ENCODE peak calls at places on chromosome 14, in nine cellular contexts. One of them, this sample, is unnamed.

GRCh38 chr14:91373591-91374245 is 43.9 kb downstream of the CCDC88C start:
- DNase-seq in body of pancreas: no peak
- DNase-seq in upper lobe of left lung: no peak
- DNase-seq in BJ: no peak
- DNase-seq in RWPE1: no peak
- DNase-seq in prostate gland: no peak
- DNase-seq in B cell: no peak
- DNase-seq in pancreas: no peak
- DNase-seq in progenitor cell of endocrine pancreas: no peak
- DNase-seq in this sample: peak

GRCh38 chr14:60970146-60970545 is 10.7 kb downstream of the TRMT5 start:
- DNase-seq in body of pancreas: no peak
- DNase-seq in upper lobe of left lung: no peak
- DNase-seq in BJ: no peak
- DNase-seq in RWPE1: no peak
- DNase-seq in prostate gland: no peak
- DNase-seq in B cell: no peak
- DNase-seq in pancreas: no peak
- DNase-seq in progenitor cell of endocrine pancreas: no peak
- DNase-seq in this sample: no peak

GRCh38 chr14:90654831-90655276 is 161.4 kb downstream of the TTC7B start:
- DNase-seq in body of pancreas: no peak
- DNase-seq in upper lobe of left lung: peak
- DNase-seq in BJ: no peak
- DNase-seq in RWPE1: no peak
- DNase-seq in prostate gland: no peak
- DNase-seq in B cell: no peak
- DNase-seq in pancreas: no peak
- DNase-seq in progenitor cell of endocrine pancreas: no peak
- DNase-seq in this sample: no peak

GRCh38 chr14:63770187-63770807 is 42.4 kb upstream of the SGPP1 start:
- DNase-seq in body of pancreas: peak
- DNase-seq in upper lobe of left lung: no peak
- DNase-seq in BJ: peak
- DNase-seq in RWPE1: peak
- DNase-seq in prostate gland: peak
- DNase-seq in B cell: peak
- DNase-seq in pancreas: no peak
- DNase-seq in progenitor cell of endocrine pancreas: no peak
- DNase-seq in this sample: peak

GRCh38 chr14:84894254-84894653 is 635.7 kb upstream of the FLRT2 start:
- DNase-seq in body of pancreas: no peak
- DNase-seq in upper lobe of left lung: no peak
- DNase-seq in BJ: no peak
- DNase-seq in RWPE1: no peak
- DNase-seq in prostate gland: no peak
- DNase-seq in B cell: no peak
- DNase-seq in pancreas: no peak
- DNase-seq in progenitor cell of endocrine pancreas: no peak
- DNase-seq in this sample: no peak

GRCh38 chr14:21093769-21094681 is 4.4 kb downstream of the ZNF219 start:
- DNase-seq in body of pancreas: no peak
- DNase-seq in upper lobe of left lung: no peak
- DNase-seq in BJ: no peak
- DNase-seq in RWPE1: no peak
- DNase-seq in prostate gland: no peak
- DNase-seq in B cell: no peak
- DNase-seq in pancreas: no peak
- DNase-seq in progenitor cell of endocrine pancreas: no peak
- DNase-seq in this sample: no peak

GRCh38 chr14:103627073-103628025 is 1.7 kb upstream of the KLC1 start:
- DNase-seq in body of pancreas: no peak
- DNase-seq in upper lobe of left lung: no peak
- DNase-seq in BJ: no peak
- DNase-seq in RWPE1: no peak
- DNase-seq in prostate gland: peak
- DNase-seq in B cell: no peak
- DNase-seq in pancreas: no peak
- DNase-seq in progenitor cell of endocrine pancreas: no peak
- DNase-seq in this sample: no peak

GRCh38 chr14:23536494-23536893 is 15.1 kb downstream of the ZFHX2 start:
- DNase-seq in body of pancreas: no peak
- DNase-seq in upper lobe of left lung: no peak
- DNase-seq in BJ: no peak
- DNase-seq in RWPE1: no peak
- DNase-seq in prostate gland: no peak
- DNase-seq in B cell: no peak
- DNase-seq in pancreas: no peak
- DNase-seq in progenitor cell of endocrine pancreas: no peak
- DNase-seq in this sample: no peak

GRCh38 chr14:64074961-64075619 is 219.1 kb downstream of the ESR2 start:
- DNase-seq in body of pancreas: no peak
- DNase-seq in upper lobe of left lung: no peak
- DNase-seq in BJ: peak
- DNase-seq in RWPE1: peak
- DNase-seq in prostate gland: no peak
- DNase-seq in B cell: no peak
- DNase-seq in pancreas: no peak
- DNase-seq in progenitor cell of endocrine pancreas: no peak
- DNase-seq in this sample: no peak

GRCh38 chr14:92462568-92462967 is 51.0 kb upstream of the RIN3 start:
- DNase-seq in body of pancreas: no peak
- DNase-seq in upper lobe of left lung: no peak
- DNase-seq in BJ: no peak
- DNase-seq in RWPE1: no peak
- DNase-seq in prostate gland: no peak
- DNase-seq in B cell: no peak
- DNase-seq in pancreas: no peak
- DNase-seq in progenitor cell of endocrine pancreas: no peak
- DNase-seq in this sample: no peak

GRCh38 chr14:36009643-36010042 is 166.9 kb downstream of the PTCSC3 start:
- DNase-seq in body of pancreas: no peak
- DNase-seq in upper lobe of left lung: no peak
- DNase-seq in BJ: no peak
- DNase-seq in RWPE1: no peak
- DNase-seq in prostate gland: no peak
- DNase-seq in B cell: no peak
- DNase-seq in pancreas: no peak
- DNase-seq in progenitor cell of endocrine pancreas: no peak
- DNase-seq in this sample: no peak

GRCh38 chr14:78005325-78005724 is 164.8 kb upstream of the NRXN3 start:
- DNase-seq in body of pancreas: no peak
- DNase-seq in upper lobe of left lung: no peak
- DNase-seq in BJ: no peak
- DNase-seq in RWPE1: peak
- DNase-seq in prostate gland: no peak
- DNase-seq in B cell: no peak
- DNase-seq in pancreas: no peak
- DNase-seq in progenitor cell of endocrine pancreas: no peak
- DNase-seq in this sample: no peak

GRCh38 chr14:30681752-30682355 is 59.7 kb downstream of the SCFD1 start:
- DNase-seq in body of pancreas: no peak
- DNase-seq in upper lobe of left lung: no peak
- DNase-seq in BJ: no peak
- DNase-seq in RWPE1: no peak
- DNase-seq in prostate gland: no peak
- DNase-seq in B cell: no peak
- DNase-seq in pancreas: no peak
- DNase-seq in progenitor cell of endocrine pancreas: no peak
- DNase-seq in this sample: no peak

GRCh38 chr14:64298773-64299172 is 4.6 kb upstream of the ESR2 start:
- DNase-seq in body of pancreas: no peak
- DNase-seq in upper lobe of left lung: no peak
- DNase-seq in BJ: no peak
- DNase-seq in RWPE1: no peak
- DNase-seq in prostate gland: no peak
- DNase-seq in B cell: no peak
- DNase-seq in pancreas: no peak
- DNase-seq in progenitor cell of endocrine pancreas: no peak
- DNase-seq in this sample: no peak

GRCh38 chr14:85617799-85618198 is 87.9 kb downstream of the FLRT2 start:
- DNase-seq in body of pancreas: no peak
- DNase-seq in upper lobe of left lung: no peak
- DNase-seq in BJ: no peak
- DNase-seq in RWPE1: peak
- DNase-seq in prostate gland: no peak
- DNase-seq in B cell: no peak
- DNase-seq in pancreas: no peak
- DNase-seq in progenitor cell of endocrine pancreas: no peak
- DNase-seq in this sample: no peak

GRCh38 chr14:93073833-93074769 is 41.6 kb downstream of the ITPK1 start:
- DNase-seq in body of pancreas: peak
- DNase-seq in upper lobe of left lung: no peak
- DNase-seq in BJ: no peak
- DNase-seq in RWPE1: no peak
- DNase-seq in prostate gland: no peak
- DNase-seq in B cell: peak
- DNase-seq in pancreas: peak
- DNase-seq in progenitor cell of endocrine pancreas: no peak
- DNase-seq in this sample: peak

GRCh38 chr14:24991821-24992220 is 58.1 kb downstream of the STXBP6 start:
- DNase-seq in body of pancreas: no peak
- DNase-seq in upper lobe of left lung: no peak
- DNase-seq in BJ: no peak
- DNase-seq in RWPE1: no peak
- DNase-seq in prostate gland: no peak
- DNase-seq in B cell: no peak
- DNase-seq in pancreas: no peak
- DNase-seq in progenitor cell of endocrine pancreas: no peak
- DNase-seq in this sample: no peak

GRCh38 chr14:24995016-24995415 is 54.9 kb downstream of the STXBP6 start:
- DNase-seq in body of pancreas: no peak
- DNase-seq in upper lobe of left lung: no peak
- DNase-seq in BJ: no peak
- DNase-seq in RWPE1: no peak
- DNase-seq in prostate gland: no peak
- DNase-seq in B cell: no peak
- DNase-seq in pancreas: no peak
- DNase-seq in progenitor cell of endocrine pancreas: no peak
- DNase-seq in this sample: no peak

GRCh38 chr14:24993631-24994030 is 56.3 kb downstream of the STXBP6 start:
- DNase-seq in body of pancreas: no peak
- DNase-seq in upper lobe of left lung: no peak
- DNase-seq in BJ: no peak
- DNase-seq in RWPE1: no peak
- DNase-seq in prostate gland: no peak
- DNase-seq in B cell: no peak
- DNase-seq in pancreas: no peak
- DNase-seq in progenitor cell of endocrine pancreas: no peak
- DNase-seq in this sample: no peak

GRCh38 chr14:24990773-24991172 is 59.2 kb downstream of the STXBP6 start:
- DNase-seq in body of pancreas: no peak
- DNase-seq in upper lobe of left lung: no peak
- DNase-seq in BJ: no peak
- DNase-seq in RWPE1: no peak
- DNase-seq in prostate gland: no peak
- DNase-seq in B cell: no peak
- DNase-seq in pancreas: no peak
- DNase-seq in progenitor cell of endocrine pancreas: no peak
- DNase-seq in this sample: no peak

DNA sequence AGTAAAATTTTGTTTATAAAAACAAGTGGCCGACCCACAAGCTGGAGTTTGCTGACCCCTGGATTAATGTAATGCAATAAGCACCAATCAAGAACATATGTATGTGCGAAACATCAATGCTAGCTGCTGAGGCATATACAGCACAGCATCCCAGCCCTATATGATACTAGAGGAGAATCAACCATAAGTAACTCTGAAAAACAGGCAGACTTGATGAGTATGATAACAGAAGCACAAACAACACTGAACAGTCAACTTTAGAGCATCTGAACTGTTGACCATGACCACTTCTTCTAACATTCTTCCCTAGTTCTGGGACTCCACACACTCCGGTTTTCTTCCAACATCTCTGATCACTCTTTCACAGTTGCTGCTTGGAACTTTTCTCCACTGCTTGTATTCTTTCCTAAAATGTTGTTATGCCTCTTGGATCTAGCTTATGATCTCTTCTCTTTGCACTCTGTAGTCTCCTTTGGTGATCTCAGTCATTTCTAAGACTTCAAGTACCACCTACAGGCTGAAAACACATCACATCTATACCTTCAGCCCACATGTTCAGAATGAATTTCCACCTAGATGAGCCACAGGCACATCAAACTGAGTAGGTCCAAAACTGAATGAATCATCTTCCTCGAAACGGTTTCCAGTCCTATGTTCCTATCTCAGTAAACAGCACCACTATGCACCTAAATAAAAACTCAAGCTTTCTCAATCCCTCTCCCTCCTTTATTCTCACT is 57.2 kb downstream of the STXBP6 start:
- DNase-seq in body of pancreas: no peak
- DNase-seq in upper lobe of left lung: no peak
- DNase-seq in BJ: no peak
- DNase-seq in RWPE1: no peak
- DNase-seq in prostate gland: no peak
- DNase-seq in B cell: no peak
- DNase-seq in pancreas: no peak
- DNase-seq in progenitor cell of endocrine pancreas: no peak
- DNase-seq in this sample: no peak
- TF ChIP-seq CTCF in body of pancreas: no peak
- TF ChIP-seq CTCF in upper lobe of left lung: no peak
- TF ChIP-seq CTCF in BJ: no peak
- TF ChIP-seq CTCF in RWPE1: no peak
- TF ChIP-seq CTCF in prostate gland: no peak
- TF ChIP-seq CTCF in B cell: no peak
- TF ChIP-seq CTCF in pancreas: no peak
- TF ChIP-seq CTCF in progenitor cell of endocrine pancreas: no peak
- TF ChIP-seq CTCF in this sample: no peak

GRCh38 chr14:70955543-70956480 is 48.6 kb downstream of the PCNX1 start:
- DNase-seq in body of pancreas: no peak
- DNase-seq in upper lobe of left lung: no peak
- DNase-seq in BJ: no peak
- DNase-seq in RWPE1: peak
- DNase-seq in prostate gland: no peak
- DNase-seq in B cell: peak
- DNase-seq in pancreas: no peak
- DNase-seq in progenitor cell of endocrine pancreas: no peak
- DNase-seq in this sample: no peak
- TF ChIP-seq CTCF in body of pancreas: peak
- TF ChIP-seq CTCF in upper lobe of left lung: peak
- TF ChIP-seq CTCF in BJ: peak
- TF ChIP-seq CTCF in RWPE1: peak
- TF ChIP-seq CTCF in prostate gland: peak
- TF ChIP-seq CTCF in B cell: peak
- TF ChIP-seq CTCF in pancreas: peak
- TF ChIP-seq CTCF in progenitor cell of endocrine pancreas: peak
- TF ChIP-seq CTCF in this sample: peak

GRCh38 chr14:29536886-29537511 is 390.6 kb downstream of the PRKD1 start:
- DNase-seq in body of pancreas: no peak
- DNase-seq in upper lobe of left lung: no peak
- DNase-seq in BJ: no peak
- DNase-seq in RWPE1: peak
- DNase-seq in prostate gland: no peak
- DNase-seq in B cell: no peak
- DNase-seq in pancreas: no peak
- DNase-seq in progenitor cell of endocrine pancreas: no peak
- DNase-seq in this sample: no peak
- TF ChIP-seq CTCF in body of pancreas: peak
- TF ChIP-seq CTCF in upper lobe of left lung: no peak
- TF ChIP-seq CTCF in BJ: peak
- TF ChIP-seq CTCF in RWPE1: peak
- TF ChIP-seq CTCF in prostate gland: no peak
- TF ChIP-seq CTCF in B cell: peak
- TF ChIP-seq CTCF in pancreas: peak
- TF ChIP-seq CTCF in progenitor cell of endocrine pancreas: peak
- TF ChIP-seq CTCF in this sample: no peak

GRCh38 chr14:100317897-100318808 is 5.0 kb upstream of the SLC25A47 start:
- DNase-seq in body of pancreas: peak
- DNase-seq in upper lobe of left lung: peak
- DNase-seq in BJ: no peak
- DNase-seq in RWPE1: no peak
- DNase-seq in prostate gland: peak
- DNase-seq in B cell: peak
- DNase-seq in pancreas: peak
- DNase-seq in progenitor cell of endocrine pancreas: peak
- DNase-seq in this sample: peak
- TF ChIP-seq CTCF in body of pancreas: peak
- TF ChIP-seq CTCF in upper lobe of left lung: peak
- TF ChIP-seq CTCF in BJ: peak
- TF ChIP-seq CTCF in RWPE1: peak
- TF ChIP-seq CTCF in prostate gland: peak
- TF ChIP-seq CTCF in B cell: peak
- TF ChIP-seq CTCF in pancreas: peak
- TF ChIP-seq CTCF in progenitor cell of endocrine pancreas: peak
- TF ChIP-seq CTCF in this sample: peak

This sample was measured in natural killer cell.